ENCODE peak calls at places on chromosome 1, in six cellular contexts. One of them, this sample, is unnamed. For H3K4me1, the result is how much of the 10 kb centered on the place peaks cover.

GRCh38 chr1:154405762-154406571 is 824 bp downstream of the IL6R start:
- DNase-seq in gastrocnemius medialis: peak
- DNase-seq in psoas muscle: peak
- DNase-seq in fibroblast of lung: peak
- DNase-seq in foreskin keratinocyte: no peak
- DNase-seq in uterus: peak
- DNase-seq in this sample: peak

GRCh38 chr1:29227511-29227910 is 3.2 kb downstream of the MECR start:
- DNase-seq in gastrocnemius medialis: no peak
- DNase-seq in psoas muscle: no peak
- DNase-seq in fibroblast of lung: no peak
- DNase-seq in foreskin keratinocyte: no peak
- DNase-seq in uterus: no peak
- DNase-seq in this sample: no peak

GRCh38 chr1:245673920-245674414 is 519.2 kb downstream of the KIF26B start:
- DNase-seq in gastrocnemius medialis: no peak
- DNase-seq in psoas muscle: no peak
- DNase-seq in fibroblast of lung: peak
- DNase-seq in foreskin keratinocyte: no peak
- DNase-seq in uterus: no peak
- DNase-seq in this sample: no peak

GRCh38 chr1:76679534-76680152 is 187.6 kb upstream of the ST6GALNAC5 start:
- DNase-seq in gastrocnemius medialis: no peak
- DNase-seq in psoas muscle: no peak
- DNase-seq in fibroblast of lung: no peak
- DNase-seq in foreskin keratinocyte: no peak
- DNase-seq in uterus: no peak
- DNase-seq in this sample: no peak

GRCh38 chr1:36857761-36858160 is 176.6 kb downstream of the GRIK3 start:
- DNase-seq in gastrocnemius medialis: no peak
- DNase-seq in psoas muscle: peak
- DNase-seq in fibroblast of lung: no peak
- DNase-seq in foreskin keratinocyte: no peak
- DNase-seq in uterus: no peak
- DNase-seq in this sample: no peak

GRCh38 chr1:200154069-200154767 is 126.7 kb downstream of the NR5A2 start:
- DNase-seq in gastrocnemius medialis: no peak
- DNase-seq in psoas muscle: no peak
- DNase-seq in fibroblast of lung: peak
- DNase-seq in foreskin keratinocyte: peak
- DNase-seq in uterus: no peak
- DNase-seq in this sample: no peak

GRCh38 chr1:44406761-44407429 is 1.8 kb downstream of the RNF220 start:
- DNase-seq in gastrocnemius medialis: no peak
- DNase-seq in psoas muscle: peak
- DNase-seq in fibroblast of lung: no peak
- DNase-seq in foreskin keratinocyte: no peak
- DNase-seq in uterus: no peak
- DNase-seq in this sample: no peak

GRCh38 chr1:169896013-169896412 is 2.3 kb upstream of the SCYL3 start:
- DNase-seq in gastrocnemius medialis: no peak
- DNase-seq in psoas muscle: no peak
- DNase-seq in fibroblast of lung: no peak
- DNase-seq in foreskin keratinocyte: no peak
- DNase-seq in uterus: no peak
- DNase-seq in this sample: no peak

GRCh38 chr1:83641206-83641658 is 357.7 kb downstream of the TTLL7 start:
- DNase-seq in gastrocnemius medialis: no peak
- DNase-seq in psoas muscle: no peak
- DNase-seq in fibroblast of lung: peak
- DNase-seq in foreskin keratinocyte: no peak
- DNase-seq in uterus: peak
- DNase-seq in this sample: no peak

GRCh38 chr1:26996024-26996423 is 2.5 kb downstream of the TRNP1 start:
- DNase-seq in gastrocnemius medialis: no peak
- DNase-seq in psoas muscle: no peak
- DNase-seq in fibroblast of lung: no peak
- DNase-seq in foreskin keratinocyte: no peak
- DNase-seq in uterus: no peak
- DNase-seq in this sample: peak
- H3K4me1 ChIP-seq in gastrocnemius medialis: under half
- H3K4me1 ChIP-seq in psoas muscle: under half
- H3K4me1 ChIP-seq in fibroblast of lung: under half
- H3K4me1 ChIP-seq in foreskin keratinocyte: half or more
- H3K4me1 ChIP-seq in uterus: under half
- H3K4me1 ChIP-seq in this sample: under half

GRCh38 chr1:6577831-6578525 is 1.8 kb upstream of the ZBTB48 start:
- DNase-seq in gastrocnemius medialis: no peak
- DNase-seq in psoas muscle: no peak
- DNase-seq in fibroblast of lung: no peak
- DNase-seq in foreskin keratinocyte: no peak
- DNase-seq in uterus: no peak
- DNase-seq in this sample: no peak

GRCh38 chr1:6580588-6581270 is 935 bp downstream of the ZBTB48 start:
- DNase-seq in gastrocnemius medialis: peak
- DNase-seq in psoas muscle: peak
- DNase-seq in fibroblast of lung: no peak
- DNase-seq in foreskin keratinocyte: no peak
- DNase-seq in uterus: no peak
- DNase-seq in this sample: no peak

GRCh38 chr1:6580119-6580587 is 359 bp downstream of the ZBTB48 start:
- DNase-seq in gastrocnemius medialis: no peak
- DNase-seq in psoas muscle: peak
- DNase-seq in fibroblast of lung: no peak
- DNase-seq in foreskin keratinocyte: no peak
- DNase-seq in uterus: no peak
- DNase-seq in this sample: no peak

GRCh38 chr1:6578624-6579373 is 995 bp upstream of the ZBTB48 start:
- DNase-seq in gastrocnemius medialis: no peak
- DNase-seq in psoas muscle: no peak
- DNase-seq in fibroblast of lung: no peak
- DNase-seq in foreskin keratinocyte: no peak
- DNase-seq in uterus: no peak
- DNase-seq in this sample: no peak

GRCh38 chr1:6579374-6580118 is at the start of gene ZBTB48:
- DNase-seq in gastrocnemius medialis: peak
- DNase-seq in psoas muscle: peak
- DNase-seq in fibroblast of lung: peak
- DNase-seq in foreskin keratinocyte: peak
- DNase-seq in uterus: peak
- DNase-seq in this sample: peak
- H3K4me1 ChIP-seq in gastrocnemius medialis: under half
- H3K4me1 ChIP-seq in psoas muscle: under half
- H3K4me1 ChIP-seq in fibroblast of lung: under half
- H3K4me1 ChIP-seq in foreskin keratinocyte: under half
- H3K4me1 ChIP-seq in uterus: under half
- H3K4me1 ChIP-seq in this sample: under half

DNA sequence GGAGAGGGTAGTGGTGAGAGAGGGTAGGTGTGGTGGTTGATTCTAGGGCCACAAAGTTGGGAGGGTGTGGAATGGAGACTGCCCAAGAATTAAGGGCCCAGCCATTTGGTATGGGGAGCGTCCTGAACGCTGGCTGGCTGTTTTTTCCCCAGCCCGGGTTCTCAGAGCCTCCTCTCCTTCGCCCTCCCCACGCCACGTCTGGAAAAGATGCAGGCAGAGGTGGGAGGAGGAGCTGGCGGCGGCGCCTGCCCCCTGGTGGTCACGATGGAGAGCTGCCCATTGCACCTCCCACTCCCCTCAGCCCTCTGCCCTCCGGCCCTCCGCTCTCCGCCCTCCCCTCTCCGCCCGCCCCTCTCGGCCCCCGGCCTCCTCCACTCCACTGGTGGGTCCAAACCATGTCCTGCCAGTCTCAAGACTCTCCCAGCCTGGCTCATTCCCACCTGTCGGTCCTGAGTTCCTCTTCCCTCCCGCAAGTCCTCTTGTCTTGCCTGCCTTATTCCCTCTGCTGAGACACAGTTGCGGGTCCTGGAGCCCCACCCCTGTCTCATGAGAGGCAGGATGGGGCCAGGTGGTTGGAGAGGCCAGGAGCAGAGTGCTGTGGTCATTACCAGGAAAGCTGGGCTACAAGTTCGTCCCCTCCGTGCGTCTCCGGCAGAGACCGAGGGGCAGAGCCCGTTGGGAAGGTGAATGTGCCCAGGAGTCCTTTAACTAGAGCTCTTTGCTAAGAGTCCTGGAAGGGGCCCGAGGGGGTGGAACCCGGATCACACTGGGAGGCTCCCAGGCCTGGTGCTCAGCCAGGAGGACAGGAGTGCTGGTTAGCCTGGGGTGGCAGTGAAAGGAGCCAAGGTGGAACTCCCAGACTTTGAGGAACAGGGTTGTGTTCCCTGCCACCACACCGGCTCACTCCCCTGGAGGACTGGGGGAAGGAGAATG is 22.6 kb downstream of the ETNK2 start:
- DNase-seq in gastrocnemius medialis: peak
- DNase-seq in psoas muscle: peak
- DNase-seq in fibroblast of lung: peak
- DNase-seq in foreskin keratinocyte: peak
- DNase-seq in uterus: peak
- DNase-seq in this sample: peak
- H3K4me1 ChIP-seq in gastrocnemius medialis: under half
- H3K4me1 ChIP-seq in psoas muscle: under half
- H3K4me1 ChIP-seq in fibroblast of lung: under half
- H3K4me1 ChIP-seq in foreskin keratinocyte: under half
- H3K4me1 ChIP-seq in uterus: under half
- H3K4me1 ChIP-seq in this sample: under half

DNA sequence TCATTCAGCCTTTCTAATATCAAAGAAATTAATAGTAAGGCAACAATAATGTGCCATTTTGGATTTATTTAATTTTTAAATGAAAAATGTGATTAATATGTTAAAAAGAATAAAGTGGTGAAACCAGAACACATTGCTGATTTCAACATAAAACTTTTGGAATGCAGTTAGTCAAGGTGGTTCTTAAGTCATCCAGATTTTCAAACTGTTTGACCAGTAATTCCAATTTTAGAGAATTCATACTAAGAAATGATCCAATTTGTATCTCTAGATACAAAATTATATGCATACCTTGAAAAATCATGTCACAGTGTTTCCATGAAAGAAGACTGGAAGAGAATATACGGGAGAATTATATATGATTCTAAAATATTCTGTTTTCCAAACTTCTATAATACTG is 54.2 kb upstream of the MCOLN3 start:
- DNase-seq in gastrocnemius medialis: no peak
- DNase-seq in psoas muscle: no peak
- DNase-seq in fibroblast of lung: no peak
- DNase-seq in foreskin keratinocyte: no peak
- DNase-seq in uterus: no peak
- DNase-seq in this sample: no peak
- H3K4me1 ChIP-seq in gastrocnemius medialis: under half
- H3K4me1 ChIP-seq in psoas muscle: under half
- H3K4me1 ChIP-seq in fibroblast of lung: under half
- H3K4me1 ChIP-seq in foreskin keratinocyte: under half
- H3K4me1 ChIP-seq in uterus: under half
- H3K4me1 ChIP-seq in this sample: under half

This sample was measured in cardiac muscle cell.